ENCODE peak calls at places on chromosomes 13 and 19, in eight cellular contexts. One of them, this sample, is unnamed.

GRCh38 chr13:28679628-28680027 is 20.7 kb downstream of the POMP start:
- DNase-seq in GM23338: peak
- DNase-seq in left ventricle myocardium inferior: no peak
- DNase-seq in non-pigmented ciliary epithelial cell: no peak
- DNase-seq in HCEC 1CT: peak
- DNase-seq in iris pigment epithelial cell: peak
- DNase-seq in sigmoid colon: no peak
- DNase-seq in GM04503: no peak
- DNase-seq in this sample: no peak

GRCh38 chr13:110914293-110915056 is 394 bp downstream of the ANKRD10 start:
- DNase-seq in GM23338: peak
- DNase-seq in left ventricle myocardium inferior: peak
- DNase-seq in non-pigmented ciliary epithelial cell: no peak
- DNase-seq in HCEC 1CT: peak
- DNase-seq in iris pigment epithelial cell: peak
- DNase-seq in sigmoid colon: peak
- DNase-seq in GM04503: no peak
- DNase-seq in this sample: no peak

GRCh38 chr19:9914001-9914314 is 22.4 kb downstream of the OLFM2 start:
- DNase-seq in GM23338: peak
- DNase-seq in left ventricle myocardium inferior: no peak
- DNase-seq in non-pigmented ciliary epithelial cell: no peak
- DNase-seq in HCEC 1CT: no peak
- DNase-seq in iris pigment epithelial cell: no peak
- DNase-seq in sigmoid colon: no peak
- DNase-seq in GM04503: no peak
- DNase-seq in this sample: no peak

GRCh38 chr19:16836115-16836905 is 7.1 kb downstream of the SIN3B start:
- DNase-seq in GM23338: peak
- DNase-seq in left ventricle myocardium inferior: no peak
- DNase-seq in non-pigmented ciliary epithelial cell: no peak
- DNase-seq in HCEC 1CT: no peak
- DNase-seq in iris pigment epithelial cell: peak
- DNase-seq in sigmoid colon: no peak
- DNase-seq in GM04503: no peak
- DNase-seq in this sample: no peak

GRCh38 chr13:21124853-21125252 is 51.5 kb downstream of the SKA3 start:
- DNase-seq in GM23338: peak
- DNase-seq in left ventricle myocardium inferior: no peak
- DNase-seq in non-pigmented ciliary epithelial cell: no peak
- DNase-seq in HCEC 1CT: no peak
- DNase-seq in iris pigment epithelial cell: peak
- DNase-seq in sigmoid colon: no peak
- DNase-seq in GM04503: no peak
- DNase-seq in this sample: no peak

GRCh38 chr19:54418030-54418929 is 3.0 kb downstream of the TTYH1 start:
- DNase-seq in GM23338: peak
- DNase-seq in left ventricle myocardium inferior: no peak
- DNase-seq in non-pigmented ciliary epithelial cell: no peak
- DNase-seq in HCEC 1CT: no peak
- DNase-seq in iris pigment epithelial cell: peak
- DNase-seq in sigmoid colon: no peak
- DNase-seq in GM04503: peak
- DNase-seq in this sample: peak

GRCh38 chr19:42140125-42140754 is 8.0 kb upstream of the POU2F2 start:
- DNase-seq in GM23338: peak
- DNase-seq in left ventricle myocardium inferior: peak
- DNase-seq in non-pigmented ciliary epithelial cell: peak
- DNase-seq in HCEC 1CT: peak
- DNase-seq in iris pigment epithelial cell: peak
- DNase-seq in sigmoid colon: no peak
- DNase-seq in GM04503: no peak
- DNase-seq in this sample: no peak

GRCh38 chr19:6041071-6041470 is 63.1 kb upstream of the RANBP3 start:
- DNase-seq in GM23338: no peak
- DNase-seq in left ventricle myocardium inferior: no peak
- DNase-seq in non-pigmented ciliary epithelial cell: no peak
- DNase-seq in HCEC 1CT: no peak
- DNase-seq in iris pigment epithelial cell: no peak
- DNase-seq in sigmoid colon: no peak
- DNase-seq in GM04503: no peak
- DNase-seq in this sample: no peak

GRCh38 chr13:51585696-51586095 is 1.4 kb downstream of the WDFY2 start:
- DNase-seq in GM23338: no peak
- DNase-seq in left ventricle myocardium inferior: no peak
- DNase-seq in non-pigmented ciliary epithelial cell: no peak
- DNase-seq in HCEC 1CT: peak
- DNase-seq in iris pigment epithelial cell: peak
- DNase-seq in sigmoid colon: no peak
- DNase-seq in GM04503: no peak
- DNase-seq in this sample: no peak

GRCh38 chr13:38463047-38463446 is 113.4 kb downstream of the UFM1 start:
- DNase-seq in GM23338: no peak
- DNase-seq in left ventricle myocardium inferior: no peak
- DNase-seq in non-pigmented ciliary epithelial cell: no peak
- DNase-seq in HCEC 1CT: no peak
- DNase-seq in iris pigment epithelial cell: no peak
- DNase-seq in sigmoid colon: no peak
- DNase-seq in GM04503: no peak
- DNase-seq in this sample: no peak

GRCh38 chr13:36918246-36919060 is 1.6 kb downstream of the SMAD9 start:
- DNase-seq in GM23338: peak
- DNase-seq in left ventricle myocardium inferior: no peak
- DNase-seq in non-pigmented ciliary epithelial cell: no peak
- DNase-seq in HCEC 1CT: peak
- DNase-seq in iris pigment epithelial cell: peak
- DNase-seq in sigmoid colon: no peak
- DNase-seq in GM04503: no peak
- DNase-seq in this sample: no peak

GRCh38 chr13:59276436-59276835 is 887.3 kb downstream of the DIAPH3 start:
- DNase-seq in GM23338: no peak
- DNase-seq in left ventricle myocardium inferior: no peak
- DNase-seq in non-pigmented ciliary epithelial cell: no peak
- DNase-seq in HCEC 1CT: no peak
- DNase-seq in iris pigment epithelial cell: peak
- DNase-seq in sigmoid colon: no peak
- DNase-seq in GM04503: no peak
- DNase-seq in this sample: no peak

This sample was measured in BJ.